ENCODE peak calls at places on chromosomes 2 and 18, in four cellular contexts. D is WTC11, S is GM12878, Z is HepG2. G is an unnamed sample.

GRCh38 chr2:101362316-101362715 is 25.0 kb downstream of the CREG2 start:
- DNase-seq in Z (no peak), D (no peak), S (no peak), G (no peak)

GRCh38 chr18:2826581-2826980 is 20.2 kb upstream of the EMILIN2 start:
- DNase-seq in Z (no peak), S (no peak), D (no peak), G (no peak)

GRCh38 chr2:64606495-64607363 is 47.0 kb downstream of the SERTAD2 start:
- DNase-seq in Z (peak), S (peak), D (peak), G (peak)

GRCh38 chr2:206937519-206937918 is 1.8 kb upstream of the CPO start:
- DNase-seq in D (no peak), Z (no peak), S (peak), G (no peak)

GRCh38 chr2:72605836-72606442 is 219.9 kb downstream of the EXOC6B start:
- DNase-seq in D (no peak), Z (peak), S (no peak), G (peak)

GRCh38 chr2:165725421-165725820 is 68.6 kb downstream of the GALNT3 start:
- DNase-seq in Z (no peak), S (no peak), D (no peak), G (no peak)

GRCh38 chr2:134336936-134337335 is 83.1 kb downstream of the MGAT5 start:
- DNase-seq in Z (no peak), D (no peak), S (no peak), G (no peak)

GRCh38 chr2:148813603-148814065 is 61.4 kb upstream of the KIF5C start:
- DNase-seq in S (peak), Z (no peak), D (peak), G (peak)

GRCh38 chr2:3223080-3223923 is 154.3 kb downstream of the EIPR1 start:
- DNase-seq in D (no peak), Z (no peak), S (peak), G (no peak)

GRCh38 chr2:42792087-42792582 is 248 bp downstream of the HAAO start:
- DNase-seq in Z (no peak), D (no peak), S (no peak), G (no peak)

GRCh38 chr2:149877064-149877463 is 289.5 kb upstream of the MMADHC start:
- DNase-seq in Z (no peak), S (no peak), D (no peak), G (no peak)

GRCh38 chr2:52724585-52724984 is 1043.0 kb upstream of the CHAC2 start:
- DNase-seq in S (no peak), D (no peak), Z (no peak), G (no peak)

GRCh38 chr2:1777792-1778191 is 33.5 kb upstream of the PXDN start:
- DNase-seq in D (no peak), Z (no peak), S (no peak), G (no peak)

GRCh38 chr18:22241806-22242440 is 72.5 kb downstream of the GATA6 start:
- DNase-seq in S (no peak), Z (no peak), D (no peak), G (no peak)

GRCh38 chr2:44136186-44136585 is 32.5 kb upstream of the PPM1B start:
- DNase-seq in D (no peak), S (no peak), Z (no peak), G (no peak)

GRCh38 chr2:190407662-190408537 is at the start of gene MFSD6:
- DNase-seq in Z (no peak), S (no peak), D (peak), G (peak)

GRCh38 chr2:190529486-190530104 is 4.9 kb downstream of the NEMP2 start:
- DNase-seq in D (no peak), Z (no peak), S (no peak), G (no peak)

GRCh38 chr2:120310136-120310535 is 35.8 kb upstream of the INHBB start:
- DNase-seq in D (no peak), Z (no peak), S (peak), G (no peak)

GRCh38 chr18:33839452-33840225 is 261.6 kb downstream of the ASXL3 start:
- DNase-seq in D (no peak), Z (peak), S (no peak), G (peak)

GRCh38 chr2:237677951-237678481 is 50.6 kb downstream of the LRRFIP1 start:
- DNase-seq in Z (peak), S (no peak), D (no peak), G (no peak)

GRCh38 chr2:171522057-171522803 is at the start of gene CYBRD1:
- DNase-seq in S (no peak), D (peak), Z (no peak), G (peak)

GRCh38 chr2:129400825-129401224 is 578.6 kb upstream of the RAB6C start:
- DNase-seq in S (no peak), Z (no peak), D (no peak), G (no peak)

GRCh38 chr2:174699993-174700766 is 64.1 kb downstream of the CHRNA1 start:
- DNase-seq in S (no peak), D (no peak), Z (peak), G (peak)

GRCh38 chr2:101300164-101300563 is 8.3 kb downstream of the RNF149 start:
- DNase-seq in S (no peak), D (no peak), Z (no peak), G (no peak)

GRCh38 chr2:137838255-137839092 is 125.8 kb upstream of the HNMT start:
- DNase-seq in S (no peak), Z (peak), D (no peak), G (peak)

GRCh38 chr2:196592331-196592911 is 47.1 kb upstream of the CCDC150 start:
- DNase-seq in S (no peak), D (peak), Z (no peak), G (no peak)

GRCh38 chr2:32430804-32431203 is 74.0 kb downstream of the BIRC6 start:
- DNase-seq in Z (no peak), D (no peak), S (no peak), G (no peak)

GRCh38 chr18:25827961-25828561 is 262.4 kb downstream of the SS18 start:
- DNase-seq in Z (peak), D (peak), S (no peak), G (no peak)

GRCh38 chr2:189300917-189301316 is 121.4 kb upstream of the COL5A2 start:
- DNase-seq in Z (no peak), S (no peak), D (no peak), G (no peak)

GRCh38 chr18:77017355-77017754 is 115.2 kb downstream of the MBP start:
- DNase-seq in S (no peak), Z (no peak), D (no peak), G (no peak)

GRCh38 chr2:48483506-48483905 is 46.4 kb upstream of the STON1 start:
- DNase-seq in S (no peak), D (no peak), Z (no peak), G (no peak)

GRCh38 chr18:50649821-50650220 is 89.9 kb downstream of the MAPK4 start:
- DNase-seq in S (no peak), Z (no peak), D (no peak), G (no peak)

GRCh38 chr2:190511104-190511503 is 23.4 kb downstream of the NEMP2 start:
- DNase-seq in D (no peak), S (no peak), Z (peak), G (no peak)

GRCh38 chr18:56327171-56327885 is 311.1 kb downstream of the TXNL1 start:
- DNase-seq in D (no peak), S (no peak), Z (no peak), G (no peak)

GRCh38 chr2:45588158-45588829 is 22.8 kb downstream of the SRBD1 start:
- DNase-seq in D (no peak), S (no peak), Z (no peak), G (peak)

GRCh38 chr2:25976884-25977741 is 5.2 kb downstream of the KIF3C start:
- DNase-seq in D (no peak), Z (no peak), S (no peak), G (no peak)

GRCh38 chr2:200003444-200003843 is 48.1 kb downstream of the MAIP1 start:
- DNase-seq in Z (no peak), D (no peak), S (no peak), G (no peak)

GRCh38 chr2:236309669-236310029 is 45.4 kb upstream of the ASB18 start:
- DNase-seq in S (no peak), Z (peak), D (peak), G (peak)

GRCh38 chr18:46820863-46821262 is 64.0 kb upstream of the ST8SIA5 start:
- DNase-seq in Z (no peak), S (no peak), D (no peak), G (no peak)

GRCh38 chr18:46821856-46822711 is 65.2 kb upstream of the ST8SIA5 start:
- DNase-seq in S (no peak), Z (no peak), D (no peak), G (no peak)
- TF ChIP-seq TCF7 in S (no peak), Z (no peak), D (no peak), G (no peak)

GRCh38 chr2:20990446-20990988 is 53.4 kb downstream of the APOB start:
- DNase-seq in S (no peak), D (no peak), Z (no peak), G (no peak)

GRCh38 chr2:20989404-20989803 is 54.5 kb downstream of the APOB start:
- DNase-seq in Z (no peak), S (no peak), D (no peak), G (no peak)

GRCh38 chr2:20991031-20991430 is 52.8 kb downstream of the APOB start:
- DNase-seq in Z (no peak), D (no peak), S (no peak), G (no peak)

GRCh38 chr2:20994130-20994529 is 49.7 kb downstream of the APOB start:
- DNase-seq in S (no peak), Z (no peak), D (no peak), G (no peak)

DNA sequence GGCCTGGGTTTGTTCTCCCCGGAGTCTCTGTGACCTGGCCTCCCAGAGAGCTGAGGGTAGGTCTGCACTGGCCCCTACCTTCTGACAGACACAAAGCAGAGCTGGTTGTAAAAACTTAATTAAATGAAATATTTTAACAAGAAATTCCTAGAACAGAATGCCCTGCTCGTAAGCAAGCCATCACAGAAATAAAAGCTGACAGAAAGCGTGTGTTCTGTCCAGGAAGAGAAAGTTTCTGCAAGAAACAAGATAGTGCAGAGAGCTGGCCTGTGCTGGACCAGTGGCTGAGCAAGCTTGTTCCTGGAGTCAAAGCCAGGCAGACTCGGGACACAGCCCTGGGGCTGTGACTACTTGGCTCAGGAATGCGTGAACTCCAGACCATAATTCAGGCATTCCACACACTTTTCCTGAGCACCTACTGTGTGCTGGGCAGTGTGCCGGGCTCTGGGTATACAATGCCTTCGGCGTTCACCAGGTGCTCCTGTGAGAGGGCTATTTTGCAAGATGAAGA is 51.6 kb downstream of the APOB start:
- DNase-seq in S (no peak), Z (no peak), D (no peak), G (no peak)
- TF ChIP-seq TCF7 in S (no peak), Z (no peak), D (no peak), G (no peak)

DNA sequence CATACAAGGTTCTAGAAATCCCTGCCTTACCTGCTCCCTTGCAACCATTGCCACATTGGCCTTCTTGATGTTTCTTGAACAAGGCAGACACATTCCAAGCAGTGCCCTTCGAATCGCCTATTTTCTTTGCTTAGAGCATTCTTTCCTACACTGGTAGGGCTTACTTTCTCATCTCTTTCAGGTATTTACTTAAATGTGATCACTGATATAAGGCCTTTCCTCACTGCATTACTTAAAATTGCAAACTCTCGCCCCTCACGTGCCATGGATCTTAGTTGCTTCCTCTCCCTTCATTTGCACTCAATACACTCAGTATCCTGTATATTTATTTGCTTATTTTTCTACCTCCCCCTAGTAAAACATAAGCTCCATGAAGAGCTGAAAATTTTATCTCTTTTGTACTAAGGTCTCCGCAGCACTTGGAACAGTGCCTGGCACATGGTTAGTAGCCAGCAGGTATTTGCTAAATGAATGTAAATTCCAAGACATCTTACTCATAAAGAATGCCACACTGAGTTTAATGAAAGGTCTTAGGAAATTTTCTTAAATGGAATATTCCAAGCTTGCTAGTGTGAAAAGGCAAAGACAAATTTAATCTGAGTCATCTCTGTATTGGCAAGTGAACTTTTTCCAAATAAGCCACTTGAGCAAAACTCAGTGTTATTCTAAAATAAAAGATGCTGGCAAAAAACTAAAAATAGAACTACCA is 42.4 kb upstream of the FIGN start:
- DNase-seq in S (no peak), Z (no peak), D (no peak), G (no peak)
- TF ChIP-seq TCF7 in S (no peak), Z (no peak), D (no peak), G (no peak)

DNA sequence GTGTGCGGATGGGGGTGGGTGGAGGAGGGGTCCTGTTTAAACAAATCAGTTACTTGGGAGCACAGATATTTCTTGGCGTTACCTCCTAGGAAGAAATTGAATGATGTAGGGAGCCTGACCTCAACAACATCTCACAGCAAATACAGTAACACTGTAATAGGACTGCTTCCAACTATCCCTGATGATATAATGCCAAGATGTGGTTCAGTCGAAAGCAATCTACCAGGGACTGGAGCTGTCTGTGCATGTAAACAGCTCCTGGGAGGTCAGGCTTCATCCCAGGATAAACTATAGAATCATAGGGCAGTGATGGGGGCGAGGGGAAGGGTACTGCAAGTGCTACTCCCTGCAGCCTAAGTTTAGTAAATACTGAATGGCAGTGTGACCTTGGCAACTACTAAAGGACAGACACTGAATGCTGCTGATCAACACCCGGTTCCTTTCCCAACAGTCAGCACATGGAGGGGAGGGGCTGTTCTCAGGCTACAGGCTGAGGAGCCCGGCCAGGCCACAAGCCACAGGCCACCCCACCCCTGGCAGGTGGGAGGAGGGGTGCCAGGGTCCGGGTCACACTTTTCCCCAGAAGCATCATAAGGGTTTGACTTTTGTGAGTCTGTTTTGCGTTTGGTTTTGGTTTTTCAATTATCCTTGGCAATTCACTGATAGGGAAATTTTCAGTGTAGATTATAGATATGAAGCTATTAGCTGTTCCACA is 85.3 kb upstream of the ZNF397 start:
- DNase-seq in S (no peak), Z (peak), D (peak), G (no peak)
- TF ChIP-seq TCF7 in S (no peak), Z (no peak), D (no peak), G (no peak)

DNA sequence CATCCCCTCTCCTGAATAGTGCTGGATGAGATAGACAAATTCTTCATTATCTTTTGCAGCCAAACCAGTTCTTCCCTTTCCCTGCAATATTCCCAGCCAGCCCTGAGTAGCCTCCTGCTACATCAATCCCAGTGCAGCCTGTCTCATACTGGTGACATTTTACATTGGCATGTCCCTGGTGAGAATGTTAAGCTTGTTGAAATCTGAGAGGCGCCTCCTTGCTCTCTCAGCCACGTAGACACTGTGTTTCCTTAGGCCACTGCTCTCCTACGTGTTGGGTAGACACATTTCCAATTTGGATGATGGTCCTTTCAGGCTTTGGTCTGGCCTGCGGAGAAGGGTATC is 61.9 kb downstream of the CTIF start:
- DNase-seq in S (no peak), D (no peak), Z (no peak), G (no peak)
- TF ChIP-seq TCF7 in S (no peak), D (no peak), Z (no peak), G (no peak)

DNA sequence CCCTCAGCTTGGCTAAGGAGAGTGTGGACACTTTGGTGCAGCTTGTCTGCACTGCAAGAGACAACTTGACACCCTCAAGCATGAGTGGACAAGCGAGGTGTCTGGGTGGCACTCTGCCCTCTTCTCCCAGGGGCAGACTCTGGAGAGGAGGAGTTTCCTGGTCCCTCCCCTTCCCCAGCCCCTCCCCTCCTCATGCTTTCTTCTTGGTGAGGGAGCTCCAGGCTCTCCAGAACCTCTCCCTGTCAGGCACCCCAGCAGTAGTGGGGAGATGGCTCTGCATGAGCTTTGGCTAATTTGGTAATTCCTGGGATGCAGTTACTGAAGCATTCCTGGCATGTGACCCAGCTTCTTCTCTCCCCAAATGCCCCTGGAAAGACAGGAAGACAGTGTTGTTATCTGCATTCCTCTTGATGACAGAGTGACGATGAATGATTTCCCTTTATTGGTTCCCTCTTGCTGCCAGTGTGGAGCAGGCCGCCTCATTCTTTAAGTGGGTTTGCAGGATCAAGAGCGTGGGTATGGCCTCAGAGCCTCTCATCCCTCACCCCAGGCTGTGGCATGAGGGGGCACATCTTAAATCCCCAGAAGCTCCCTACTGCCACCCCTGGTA is 89.2 kb downstream of the STPG4 start:
- DNase-seq in S (no peak), D (no peak), Z (no peak), G (no peak)
- TF ChIP-seq TCF7 in S (no peak), D (no peak), Z (no peak), G (no peak)

GRCh38 chr2:127044165-127044718 is 62.7 kb downstream of the BIN1 start:
- DNase-seq in S (no peak), D (no peak), Z (no peak), G (no peak)

GRCh38 chr2:127041259-127041970 is 65.5 kb downstream of the BIN1 start:
- DNase-seq in D (no peak), Z (no peak), S (no peak), G (no peak)

GRCh38 chr2:127045792-127046501 is 61.0 kb downstream of the BIN1 start:
- DNase-seq in Z (no peak), S (no peak), D (no peak), G (no peak)

GRCh38 chr2:127044977-127045654 is 61.8 kb downstream of the BIN1 start:
- DNase-seq in D (no peak), S (no peak), Z (no peak), G (no peak)

GRCh38 chr2:127043367-127044164 is 63.4 kb downstream of the BIN1 start:
- DNase-seq in S (no peak), D (no peak), Z (no peak), G (no peak)
- TF ChIP-seq TCF7 in S (no peak), D (no peak), Z (no peak), G (no peak)